ENCODE peak calls at places on chromosomes 5 and 9, in four cellular contexts. W is cerebellum; C is sciatic nerve; T is stimulated activated naive CD4-positive, alpha-beta T cell. B is an unnamed sample.

GRCh38 chr5:176181271-176181855 is 56.9 kb upstream of the SIMC1 start:
- DNase-seq in W (no peak), C (no peak), T (no peak), B (no peak)

GRCh38 chr9:130962418-130963316 is 23.6 kb upstream of the FIBCD1 start:
- DNase-seq in W (no peak), C (no peak), T (no peak), B (no peak)

GRCh38 chr5:109805472-109805871 is 115.7 kb downstream of the MAN2A1 start:
- DNase-seq in W (no peak), C (no peak), T (no peak), B (no peak)

GRCh38 chr5:132223861-132224260 is 3.8 kb downstream of the P4HA2 start:
- DNase-seq in W (no peak), C (peak), T (no peak), B (no peak)

GRCh38 chr5:172570594-172571334 is 70.3 kb upstream of the NEURL1B start:
- DNase-seq in W (no peak), C (no peak), T (no peak), B (no peak)

GRCh38 chr9:112048924-112049785 is 125.9 kb downstream of the SUSD1 start:
- DNase-seq in W (no peak), C (no peak), T (no peak), B (no peak)

GRCh38 chr5:1929108-1929991 is 46.6 kb upstream of the IRX4 start:
- DNase-seq in W (no peak), C (peak), T (no peak), B (no peak)

GRCh38 chr5:88979244-88979643 is 96.3 kb upstream of the MEF2C start:
- DNase-seq in W (no peak), C (no peak), T (no peak), B (no peak)

GRCh38 chr5:77851229-77852067 is 75.3 kb upstream of the TBCA start:
- DNase-seq in W (peak), C (peak), T (no peak), B (no peak)

GRCh38 chr5:72377920-72378635 is 57.9 kb downstream of the PTCD2 start:
- DNase-seq in W (no peak), C (no peak), T (no peak), B (no peak)

GRCh38 chr5:129541648-129542251 is 81.7 kb downstream of the ADAMTS19 start:
- DNase-seq in W (no peak), C (no peak), T (no peak), B (no peak)

GRCh38 chr9:121992571-121993212 is 100.4 kb downstream of the TTLL11 start:
- DNase-seq in W (peak), C (no peak), T (no peak), B (no peak)

GRCh38 chr9:131097259-131097947 is 1.1 kb downstream of the AIF1L start:
- DNase-seq in W (no peak), C (no peak), T (no peak), B (no peak)

B was measured in effector CD4-positive, alpha-beta T cell.